ENCODE peak calls at places on chromosomes 2 and 18, in four cellular contexts. J is GM12878, G is neural progenitor cell, R is IMR-90. Y is an unnamed sample. For H3K4me1, the result is how much of the 10 kb centered on the place peaks cover.

GRCh38 chr18:33757037-33757436 is 179.0 kb downstream of the ASXL3 start:
- DNase-seq in R (peak), J (no peak), G (no peak), Y (peak)

GRCh38 chr2:71503827-71504226 is 50.5 kb downstream of the DYSF start:
- DNase-seq in J (no peak), G (no peak), R (no peak), Y (no peak)

GRCh38 chr2:146412625-146413024 is 1432.2 kb upstream of the ACVR2A start:
- DNase-seq in J (no peak), G (no peak), R (no peak), Y (no peak)

GRCh38 chr2:223969856-223970255 is 12.6 kb downstream of the MRPL44 start:
- DNase-seq in G (no peak), J (no peak), R (peak), Y (peak)

GRCh38 chr2:188332619-188333018 is 40.9 kb downstream of the GULP1 start:
- DNase-seq in J (no peak), G (no peak), R (peak), Y (no peak)

GRCh38 chr2:156333274-156333950 is 891 bp upstream of the NR4A2 start:
- DNase-seq in J (no peak), G (no peak), R (no peak), Y (no peak)

GRCh38 chr18:53991202-53991601 is 233.3 kb downstream of the MBD2 start:
- DNase-seq in J (no peak), G (no peak), R (no peak), Y (peak)

GRCh38 chr2:167946367-167946955 is 300.9 kb downstream of the STK39 start:
- DNase-seq in J (no peak), G (peak), R (no peak), Y (no peak)

GRCh38 chr18:49249523-49249922 is 210.9 kb downstream of the DYM start:
- DNase-seq in J (no peak), R (peak), G (no peak), Y (peak)

GRCh38 chr2:33531345-33532059 is 55.1 kb downstream of the RASGRP3 start:
- DNase-seq in G (no peak), R (peak), J (peak), Y (no peak)

GRCh38 chr2:28663359-28663758 is 88.3 kb upstream of the PPP1CB start:
- DNase-seq in J (no peak), G (no peak), R (peak), Y (peak)

GRCh38 chr2:101820519-101820918 is 123.0 kb downstream of the MAP4K4 start:
- DNase-seq in J (no peak), R (peak), G (no peak), Y (peak)

GRCh38 chr18:75364512-75364911 is 63.0 kb downstream of the SMIM21 start:
- DNase-seq in G (no peak), R (peak), J (no peak), Y (no peak)

GRCh38 chr2:178863856-178864620 is 56.8 kb upstream of the TTN start:
- DNase-seq in G (peak), R (no peak), J (no peak), Y (peak)

GRCh38 chr2:150076281-150076680 is 411.2 kb downstream of the RND3 start:
- DNase-seq in G (no peak), J (no peak), R (peak), Y (peak)

GRCh38 chr2:183542593-183542992 is 418.4 kb downstream of the NUP35 start:
- DNase-seq in J (no peak), G (no peak), R (no peak), Y (no peak)

GRCh38 chr2:126827371-126827770 is 71.3 kb upstream of the TEX51 start:
- DNase-seq in R (no peak), G (peak), J (no peak), Y (no peak)

GRCh38 chr2:230902180-230902899 is 22.7 kb downstream of the GPR55 start:
- DNase-seq in R (peak), G (peak), J (no peak), Y (peak)
- H3K9ac ChIP-seq in R (no peak), G (no peak), J (no peak), Y (no peak)

GRCh38 chr2:68766378-68766845 is 31.8 kb downstream of the ARHGAP25 start:
- DNase-seq in G (no peak), R (peak), J (no peak), Y (no peak)
- H3K4me3 ChIP-seq in G (no peak), R (no peak), J (no peak), Y (no peak)

GRCh38 chr2:1995086-1995485 is 250.8 kb upstream of the PXDN start:
- DNase-seq in J (no peak), R (no peak), G (no peak), Y (no peak)

GRCh38 chr2:1995987-1996386 is 251.7 kb upstream of the PXDN start:
- DNase-seq in J (no peak), G (no peak), R (no peak), Y (no peak)

GRCh38 chr2:1997976-1998375 is 253.7 kb upstream of the PXDN start:
- DNase-seq in J (no peak), G (no peak), R (no peak), Y (no peak)

GRCh38 chr2:1995584-1995983 is 251.3 kb upstream of the PXDN start:
- DNase-seq in J (no peak), R (no peak), G (no peak), Y (no peak)

DNA sequence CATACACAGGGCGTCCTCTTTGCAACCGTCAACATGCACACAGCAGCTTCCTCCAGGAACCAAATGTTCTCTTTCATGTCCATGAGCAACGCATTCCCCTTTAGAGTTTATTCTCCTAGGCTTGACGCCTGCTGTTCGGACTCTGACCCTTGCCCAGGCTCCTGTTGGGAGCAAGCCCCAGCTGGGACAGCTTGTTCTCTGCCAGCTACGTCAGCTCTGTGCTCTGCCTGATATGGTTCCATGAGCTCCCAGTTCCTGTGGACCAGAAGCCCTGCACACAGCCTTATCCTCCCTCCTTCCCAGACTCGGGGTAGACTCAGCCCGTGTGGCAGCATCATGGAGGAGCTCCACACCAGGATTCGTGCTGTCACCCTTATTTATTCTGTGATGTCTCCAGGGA is 253.1 kb upstream of the PXDN start:
- DNase-seq in G (no peak), J (no peak), R (no peak), Y (no peak)
- H3K4me1 ChIP-seq in G (under half), J (under half), R (under half), Y (under half)

DNA sequence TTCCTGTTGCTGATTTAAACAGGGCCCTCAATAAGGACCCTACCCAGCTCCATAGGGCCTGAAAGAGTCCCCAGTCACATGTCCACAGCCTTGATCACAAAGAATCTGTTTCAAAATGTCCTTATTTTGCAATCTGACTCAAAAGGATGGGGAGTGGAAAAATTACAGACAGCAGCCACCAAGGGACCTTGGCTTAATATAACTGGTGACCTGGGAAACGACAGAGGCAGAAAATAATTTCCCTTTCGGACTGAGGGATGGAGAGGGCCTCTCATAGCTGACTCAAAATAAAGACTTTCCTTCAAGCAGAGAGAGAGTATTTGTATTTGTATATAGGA is 119.6 kb upstream of the STPG4 start:
- DNase-seq in G (no peak), J (no peak), R (no peak), Y (peak)
- H3K9ac ChIP-seq in G (no peak), J (no peak), R (no peak), Y (peak)

GRCh38 chr2:172082105-172082943 is 3.0 kb upstream of the DLX1 start:
- DNase-seq in J (no peak), G (peak), R (no peak), Y (no peak)

GRCh38 chr2:172083725-172084483 is 1.4 kb upstream of the DLX1 start:
- DNase-seq in J (no peak), G (peak), R (no peak), Y (peak)

GRCh38 chr2:172084484-172084733 is 898 bp upstream of the DLX1 start:
- DNase-seq in J (no peak), G (no peak), R (no peak), Y (no peak)

GRCh38 chr2:172081248-172082022 is 3.9 kb upstream of the DLX1 start:
- DNase-seq in R (no peak), G (peak), J (no peak), Y (no peak)

DNA sequence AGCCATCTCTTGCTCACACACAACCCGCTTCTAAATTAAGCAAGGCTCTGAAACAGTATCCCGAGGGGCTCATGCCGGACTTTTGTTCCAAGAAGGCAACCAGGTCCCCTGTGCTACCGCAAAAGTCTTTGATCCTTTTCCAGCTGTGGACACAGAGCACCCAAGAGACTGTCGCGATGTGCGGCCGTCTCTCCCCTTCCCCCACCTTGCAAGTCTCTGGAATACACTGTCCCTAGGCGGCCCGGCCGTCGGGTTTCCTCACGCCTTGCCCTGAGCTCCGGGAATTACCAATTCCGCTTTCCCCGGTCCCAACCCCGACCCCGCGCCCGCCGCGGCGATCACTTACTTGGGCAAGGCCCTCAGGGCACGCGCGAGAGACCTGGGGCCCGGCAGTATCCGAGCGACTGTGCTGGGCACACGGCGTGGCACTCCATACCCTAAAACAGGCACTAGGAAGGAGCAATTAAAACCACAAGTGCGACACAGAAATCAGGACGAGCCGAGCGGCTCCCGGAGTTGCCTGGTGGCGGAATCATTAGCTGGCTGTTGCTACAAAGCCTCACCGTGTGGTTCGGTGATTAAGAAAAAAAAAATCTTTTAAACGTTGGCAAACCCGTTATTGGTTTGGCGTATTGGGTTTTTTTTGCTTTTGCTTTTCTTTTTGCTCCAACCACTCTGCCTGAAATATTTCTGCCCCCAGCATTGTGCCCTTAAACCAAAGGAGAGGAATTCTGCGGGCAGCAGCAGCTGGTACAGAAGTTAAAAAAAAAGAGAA is 2.2 kb upstream of the DLX1 start:
- DNase-seq in R (no peak), G (peak), J (no peak), Y (peak)
- H3K4me3 ChIP-seq in R (no peak), G (no peak), J (peak), Y (peak)

DNA sequence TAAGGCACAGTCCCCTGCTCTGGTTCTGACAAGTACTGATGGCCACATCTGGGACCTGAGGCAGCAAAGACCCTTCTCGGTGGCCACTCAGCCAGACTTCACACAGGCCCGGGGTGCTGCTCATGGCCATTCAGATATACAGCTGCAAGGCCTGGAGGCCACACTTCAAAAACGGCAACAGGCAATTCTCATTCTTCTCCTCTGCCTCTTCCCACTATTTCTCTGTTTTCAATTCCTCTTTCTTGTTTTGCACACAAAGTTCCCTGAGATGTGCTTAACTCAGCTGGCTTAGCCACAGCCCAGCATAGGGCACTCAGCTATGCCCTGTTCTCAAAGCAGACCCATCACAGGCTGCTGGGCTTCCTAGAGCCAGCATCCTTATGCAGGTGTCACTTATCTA is 29.9 kb downstream of the PTPN18 start:
- DNase-seq in G (no peak), J (no peak), R (no peak), Y (no peak)
- H3K4me1 ChIP-seq in G (under half), J (half or more), R (under half), Y (under half)

GRCh38 chr18:37254973-37255372 is 310.6 kb downstream of the CELF4 start:
- DNase-seq in R (no peak), G (no peak), J (no peak), Y (no peak)

GRCh38 chr18:37254256-37254880 is 311.2 kb downstream of the CELF4 start:
- DNase-seq in J (no peak), R (no peak), G (no peak), Y (peak)

GRCh38 chr18:37252854-37253396 is 312.7 kb downstream of the CELF4 start:
- DNase-seq in G (no peak), R (no peak), J (no peak), Y (no peak)

GRCh38 chr18:37252342-37252741 is 313.3 kb downstream of the CELF4 start:
- DNase-seq in J (no peak), R (no peak), G (no peak), Y (no peak)

DNA sequence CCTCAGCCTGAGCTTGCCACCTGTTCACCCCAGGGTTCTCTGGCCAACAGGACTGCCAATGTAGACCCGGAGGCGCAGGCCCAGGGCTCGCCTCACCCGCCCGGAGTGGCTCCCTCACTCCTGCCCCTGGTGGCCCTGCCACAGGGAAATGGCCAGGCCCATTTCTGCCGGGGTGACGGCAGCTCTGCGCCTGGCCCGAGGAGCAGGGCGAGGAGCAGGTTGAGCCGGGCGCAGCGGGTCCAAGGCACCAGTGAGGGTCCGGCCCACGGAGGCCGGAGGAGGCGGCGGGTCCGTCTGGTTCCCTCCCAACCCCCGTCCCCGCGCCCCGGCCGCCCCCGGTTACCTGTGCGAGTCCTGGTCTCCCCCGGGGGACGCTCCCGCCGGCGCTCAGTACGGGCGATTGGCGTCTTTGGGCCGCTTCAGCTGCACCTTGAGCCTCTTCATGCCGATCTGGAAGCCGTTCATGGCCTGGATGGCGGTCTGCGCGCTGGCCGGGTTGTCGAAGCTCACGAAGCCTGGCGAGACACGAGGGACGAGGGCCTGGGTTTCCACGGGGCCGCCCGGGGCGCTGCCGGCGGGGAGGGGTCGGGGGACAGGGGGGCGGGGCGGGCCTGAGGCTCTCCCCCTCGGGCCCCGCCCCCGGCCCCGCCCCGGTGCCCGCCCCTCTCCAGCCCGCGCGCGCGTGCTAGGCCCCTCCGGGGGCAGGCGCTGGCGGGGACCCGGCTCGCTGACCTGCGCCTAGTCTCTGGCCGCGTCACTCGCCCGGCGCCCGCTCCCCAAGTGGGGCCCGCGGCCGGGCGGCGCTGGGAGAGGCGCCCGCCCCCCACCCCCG is 312.0 kb downstream of the CELF4 start:
- DNase-seq in G (peak), J (no peak), R (no peak), Y (peak)
- H3K9ac ChIP-seq in G (no peak), J (no peak), R (no peak), Y (no peak)

GRCh38 chr2:241575624-241576292 is 17.2 kb downstream of the BOK start:
- DNase-seq in R (no peak), G (no peak), J (no peak), Y (no peak)

GRCh38 chr2:241574911-241575623 is 16.5 kb downstream of the BOK start:
- DNase-seq in R (no peak), J (no peak), G (no peak), Y (no peak)

GRCh38 chr2:241576293-241576654 is 17.7 kb downstream of the BOK start:
- DNase-seq in R (no peak), G (no peak), J (no peak), Y (no peak)

GRCh38 chr2:241571821-241572620 is 13.5 kb downstream of the BOK start:
- DNase-seq in G (no peak), R (no peak), J (no peak), Y (no peak)

DNA sequence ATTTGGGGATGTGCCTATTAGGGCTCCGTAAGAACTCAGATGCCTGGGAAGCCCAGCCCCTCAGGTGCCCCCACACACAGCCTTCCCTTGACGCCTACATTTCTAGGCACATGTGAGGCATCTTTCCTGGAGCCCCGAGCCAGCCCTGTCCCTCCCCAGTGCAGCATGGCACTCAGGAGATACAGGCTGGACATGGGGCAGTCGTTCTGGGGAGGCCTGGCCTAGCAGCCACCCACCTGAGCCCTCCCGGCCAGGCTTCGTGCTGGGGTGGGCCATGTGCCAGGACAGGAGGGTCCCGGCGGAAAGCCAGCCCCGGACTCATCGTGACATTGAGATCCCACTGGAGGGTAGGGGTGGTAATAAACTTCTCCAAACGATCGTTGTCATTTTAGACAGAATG is 15.2 kb downstream of the BOK start:
- DNase-seq in R (no peak), G (no peak), J (no peak), Y (no peak)
- H3K4me3 ChIP-seq in R (no peak), G (no peak), J (no peak), Y (no peak)

DNA sequence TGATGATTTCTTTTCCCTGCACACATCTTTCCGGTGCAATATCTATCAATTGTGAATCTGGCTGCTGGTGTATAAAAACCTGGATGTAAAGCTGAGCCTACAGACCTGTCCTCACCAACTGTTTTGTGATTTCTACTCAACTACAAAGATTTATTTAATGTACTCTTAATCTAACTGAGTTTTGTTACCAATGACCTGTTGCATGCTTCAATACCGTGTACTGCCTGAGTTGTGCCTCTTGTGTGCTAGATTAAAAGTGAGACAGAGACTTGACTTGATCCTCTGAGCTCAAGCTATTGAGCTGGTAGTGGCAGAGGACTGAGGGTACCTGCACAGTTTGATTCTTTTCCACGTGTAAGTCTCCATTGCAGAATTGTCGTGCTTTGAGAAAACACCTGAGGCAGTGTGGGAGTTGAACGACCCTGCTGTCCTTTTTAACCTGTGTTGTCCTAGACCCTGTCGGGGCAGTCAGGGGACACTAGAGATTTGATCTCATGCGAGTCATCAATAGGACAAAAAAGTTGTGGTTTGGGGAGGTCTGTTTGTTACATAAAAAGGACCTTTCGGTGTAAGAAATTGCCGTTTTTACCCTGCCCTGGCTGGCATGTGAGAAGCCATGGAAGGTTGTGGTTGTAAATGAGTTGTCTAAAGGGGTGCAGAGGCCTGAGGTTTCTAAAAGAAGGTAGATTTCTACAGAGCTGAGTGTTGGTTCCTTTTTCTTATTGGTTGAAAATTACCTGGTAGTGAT is 231.3 kb downstream of the ALPK2 start:
- DNase-seq in R (no peak), J (no peak), G (no peak), Y (no peak)
- H3K4me1 ChIP-seq in R (under half), J (under half), G (under half), Y (under half)